ENCODE peak calls at places on chromosomes 6 and 20, in eight cellular contexts. I, V, W, Y, Q, K, C and U are unnamed samples.
A peak's percentile ranks its signal among the peaks of the same experiment; 100 is the strongest.

GRCh38 chr20:53859684-53860083 is 210.7 kb downstream of the BCAS1 start:
- DNase-seq in I (peak; percentile 23), V (no peak), W (no peak), Y (no peak), Q (no peak), K (no peak), C (no peak), U (no peak)

GRCh38 chr6:84728602-84729001 is 35.8 kb downstream of the TBX18 start:
- DNase-seq in I (no peak), V (no peak), W (no peak), Y (no peak), Q (no peak), K (no peak), C (no peak), U (peak; percentile 46)

GRCh38 chr6:54419885-54420284 is 111.6 kb downstream of the TINAG start:
- DNase-seq in I (peak; percentile 93), V (no peak), W (no peak), Y (no peak), Q (no peak), K (no peak), C (no peak), U (no peak)

GRCh38 chr20:46006031-46006430 is 2.7 kb upstream of the MMP9 start:
- DNase-seq in I (no peak), V (no peak), W (no peak), Y (no peak), Q (no peak), K (no peak), C (no peak), U (no peak)

GRCh38 chr6:163956571-163957407 is 542.3 kb downstream of the QKI start:
- DNase-seq in I (peak; percentile 73), V (peak; percentile 89), W (peak; percentile 68), Y (no peak), Q (peak; percentile 16), K (peak; percentile 50), C (peak; percentile 89), U (peak; percentile 85)

GRCh38 chr6:7528565-7528964 is 12.9 kb upstream of the DSP start:
- DNase-seq in I (peak; percentile 95), V (no peak), W (no peak), Y (no peak), Q (no peak), K (no peak), C (no peak), U (no peak)

GRCh38 chr6:89239338-89239737 is 22.2 kb upstream of the GABRR1 start:
- DNase-seq in I (no peak), V (no peak), W (no peak), Y (no peak), Q (no peak), K (peak; percentile 67), C (no peak), U (peak; percentile 48)

GRCh38 chr6:11356404-11357155 is 124.1 kb upstream of the NEDD9 start:
- DNase-seq in I (no peak), V (no peak), W (peak; percentile 67), Y (no peak), Q (peak; percentile 66), K (no peak), C (no peak), U (no peak)

GRCh38 chr6:117687725-117688124 is 12.5 kb downstream of the NUS1 start:
- DNase-seq in I (no peak), V (no peak), W (no peak), Y (no peak), Q (no peak), K (no peak), C (no peak), U (no peak)

GRCh38 chr6:112282217-112282616 is 27.9 kb upstream of the LAMA4 start:
- DNase-seq in I (peak; percentile 92), V (peak; percentile 25), W (peak; percentile 35), Y (peak; percentile 40), Q (no peak), K (no peak), C (peak; percentile 91), U (no peak)

GRCh38 chr6:148952147-148953041 is 205.6 kb downstream of the UST start:
- DNase-seq in I (peak; percentile 46), V (no peak), W (no peak), Y (no peak), Q (no peak), K (no peak), C (no peak), U (no peak)

DNA sequence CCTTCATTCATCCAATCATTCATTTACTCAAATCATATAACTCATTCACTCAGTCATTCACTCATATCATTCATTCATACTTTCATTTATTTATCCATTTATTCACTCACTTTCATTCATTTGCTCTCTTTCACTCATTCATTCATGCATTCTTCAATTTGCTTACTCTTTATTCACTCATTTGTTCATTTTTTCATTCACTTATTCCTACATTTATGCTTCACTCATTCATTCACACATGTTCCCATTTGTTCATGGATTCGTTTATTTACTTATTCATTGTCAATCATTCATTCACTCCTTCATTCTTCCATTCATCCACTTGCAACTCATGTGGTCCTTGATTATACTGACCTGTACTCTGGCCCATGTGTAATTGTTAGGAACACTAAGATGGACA is 39.4 kb downstream of the SNRPB start:
- DNase-seq in I (no peak), V (no peak), W (no peak), Y (no peak), Q (no peak), K (no peak), C (no peak), U (no peak)
- H3K27ac ChIP-seq in I (no peak overlapping the region), V (no peak overlapping the region), W (no peak overlapping the region), Y (no peak overlapping the region), Q (no peak overlapping the region), K (no peak overlapping the region), C (no peak overlapping the region), U (no peak overlapping the region)

GRCh38 chr20:63750807-63751470 is 11.4 kb downstream of the SLC2A4RG start:
- DNase-seq in I (no peak), V (no peak), W (no peak), Y (peak; percentile 75), Q (peak; percentile 33), K (no peak), C (no peak), U (no peak)
- H3K27ac ChIP-seq in I (no peak overlapping the region), V (peak overlapping the region; percentile 52), W (no peak overlapping the region), Y (no peak overlapping the region), Q (peak overlapping the region; percentile 55), K (no peak overlapping the region), C (peak overlapping the region; percentile 76), U (no peak overlapping the region)

DNA sequence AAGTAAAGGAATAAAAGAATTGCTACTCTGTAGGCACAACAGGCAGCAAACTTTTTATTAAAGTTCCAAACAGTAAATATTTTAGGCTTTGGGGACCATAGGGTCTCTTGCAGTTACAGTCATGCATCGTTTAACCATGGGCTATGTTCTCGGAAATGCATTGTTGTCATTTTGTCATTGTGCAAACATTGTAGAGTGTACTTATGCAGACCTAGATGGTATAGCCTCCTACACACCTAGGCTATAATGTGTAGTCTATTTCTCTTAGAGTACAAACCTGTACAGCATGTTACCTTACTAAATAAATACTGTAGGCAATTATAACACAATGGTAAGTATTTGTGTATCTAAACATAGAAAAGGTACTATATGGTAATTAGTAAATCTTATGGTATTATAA is 54.7 kb downstream of the CDS2 start:
- DNase-seq in I (no peak), V (no peak), W (no peak), Y (no peak), Q (no peak), K (no peak), C (no peak), U (no peak)
- H3K27ac ChIP-seq in I (no peak overlapping the region), V (no peak overlapping the region), W (no peak overlapping the region), Y (no peak overlapping the region), Q (no peak overlapping the region), K (no peak overlapping the region), C (no peak overlapping the region), U (no peak overlapping the region)

DNA sequence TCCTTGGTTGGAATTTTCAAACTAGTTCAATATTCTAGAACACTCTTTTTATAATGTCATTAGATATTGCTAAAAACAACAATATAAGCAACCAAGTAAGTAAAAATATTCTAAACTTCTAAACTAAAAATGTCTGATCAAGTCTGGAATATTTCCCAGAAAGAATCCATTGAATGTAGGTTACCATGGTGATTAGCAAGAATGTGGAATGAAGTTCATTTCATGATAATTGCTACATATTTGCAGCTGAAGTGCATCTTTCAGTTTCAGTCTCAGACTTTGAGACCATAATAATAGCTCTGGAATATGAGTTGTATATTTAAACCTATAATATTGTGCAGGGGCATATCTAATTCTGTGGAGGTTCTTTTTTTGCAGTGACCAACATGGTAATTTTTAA is 61.0 kb upstream of the NKAIN2 start:
- DNase-seq in I (peak; percentile 14), V (no peak), W (no peak), Y (no peak), Q (no peak), K (no peak), C (no peak), U (no peak)
- H3K27ac ChIP-seq in I (no peak overlapping the region), V (no peak overlapping the region), W (no peak overlapping the region), Y (no peak overlapping the region), Q (no peak overlapping the region), K (no peak overlapping the region), C (no peak overlapping the region), U (no peak overlapping the region)

DNA sequence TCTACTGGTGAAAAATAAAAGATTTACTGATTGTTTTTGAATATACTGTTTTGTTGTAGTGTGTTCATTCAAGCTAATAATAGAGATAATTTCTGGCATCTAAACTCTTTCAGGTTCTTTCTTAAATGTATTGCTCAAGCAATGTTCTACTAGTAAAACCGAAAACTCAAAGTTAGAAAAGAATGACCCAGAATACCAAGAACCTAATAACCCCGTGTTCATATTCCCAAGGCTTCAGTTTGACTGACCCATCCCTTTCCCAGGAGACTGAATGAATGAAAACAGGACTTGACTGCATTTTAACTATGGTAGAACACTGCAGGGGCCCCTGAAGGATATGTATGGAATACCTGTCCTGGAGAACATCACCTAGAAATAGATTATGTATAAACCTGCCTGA is 375.3 kb downstream of the MAFB start:
- DNase-seq in I (no peak), V (no peak), W (no peak), Y (no peak), Q (no peak), K (no peak), C (no peak), U (no peak)
- H3K27ac ChIP-seq in I (no peak overlapping the region), V (no peak overlapping the region), W (no peak overlapping the region), Y (no peak overlapping the region), Q (no peak overlapping the region), K (no peak overlapping the region), C (no peak overlapping the region), U (no peak overlapping the region)